ENCODE peak calls at places on chromosomes 7 and 10, in ten cellular contexts. One of them, this sample, is unnamed.

GRCh38 chr7:40826419-40827216 is 691.8 kb downstream of the SUGCT start:
- DNase-seq in heart right ventricle: no peak
- DNase-seq in HL-60: no peak
- DNase-seq in BE2C: no peak
- DNase-seq in endothelial cell: no peak
- DNase-seq in A549: no peak
- DNase-seq in AG04450: peak
- DNase-seq in left lung: no peak
- DNase-seq in foreskin fibroblast: peak
- DNase-seq in H9: no peak
- DNase-seq in this sample: no peak

GRCh38 chr7:2638224-2638991 is 6.6 kb downstream of the TTYH3 start:
- DNase-seq in heart right ventricle: peak
- DNase-seq in HL-60: no peak
- DNase-seq in BE2C: peak
- DNase-seq in endothelial cell: no peak
- DNase-seq in A549: no peak
- DNase-seq in AG04450: no peak
- DNase-seq in left lung: peak
- DNase-seq in foreskin fibroblast: peak
- DNase-seq in H9: no peak
- DNase-seq in this sample: no peak

GRCh38 chr10:122373713-122374112 is 795 bp upstream of the PLEKHA1 start:
- DNase-seq in heart right ventricle: no peak
- DNase-seq in HL-60: no peak
- DNase-seq in BE2C: no peak
- DNase-seq in endothelial cell: no peak
- DNase-seq in A549: peak
- DNase-seq in AG04450: no peak
- DNase-seq in left lung: no peak
- DNase-seq in foreskin fibroblast: peak
- DNase-seq in H9: no peak
- DNase-seq in this sample: no peak

GRCh38 chr10:986137-986825 is 2.0 kb upstream of the GTPBP4 start:
- DNase-seq in heart right ventricle: no peak
- DNase-seq in HL-60: no peak
- DNase-seq in BE2C: no peak
- DNase-seq in endothelial cell: no peak
- DNase-seq in A549: no peak
- DNase-seq in AG04450: no peak
- DNase-seq in left lung: no peak
- DNase-seq in foreskin fibroblast: no peak
- DNase-seq in H9: no peak
- DNase-seq in this sample: no peak

GRCh38 chr10:12726971-12727831 is 274.3 kb downstream of the CCDC3 start:
- DNase-seq in heart right ventricle: no peak
- DNase-seq in HL-60: no peak
- DNase-seq in BE2C: no peak
- DNase-seq in endothelial cell: no peak
- DNase-seq in A549: no peak
- DNase-seq in AG04450: no peak
- DNase-seq in left lung: no peak
- DNase-seq in foreskin fibroblast: no peak
- DNase-seq in H9: no peak
- DNase-seq in this sample: no peak

GRCh38 chr7:158818325-158819213 is 10.7 kb downstream of the ESYT2 start:
- DNase-seq in heart right ventricle: peak
- DNase-seq in HL-60: peak
- DNase-seq in BE2C: peak
- DNase-seq in endothelial cell: peak
- DNase-seq in A549: peak
- DNase-seq in AG04450: peak
- DNase-seq in left lung: peak
- DNase-seq in foreskin fibroblast: peak
- DNase-seq in H9: peak
- DNase-seq in this sample: peak

GRCh38 chr10:60456053-60456452 is 66.4 kb upstream of the ANK3 start:
- DNase-seq in heart right ventricle: no peak
- DNase-seq in HL-60: no peak
- DNase-seq in BE2C: no peak
- DNase-seq in endothelial cell: peak
- DNase-seq in A549: no peak
- DNase-seq in AG04450: no peak
- DNase-seq in left lung: no peak
- DNase-seq in foreskin fibroblast: no peak
- DNase-seq in H9: peak
- DNase-seq in this sample: no peak

GRCh38 chr10:6918305-6918704 is 338.2 kb upstream of the PRKCQ start:
- DNase-seq in heart right ventricle: no peak
- DNase-seq in HL-60: peak
- DNase-seq in BE2C: peak
- DNase-seq in endothelial cell: peak
- DNase-seq in A549: peak
- DNase-seq in AG04450: no peak
- DNase-seq in left lung: peak
- DNase-seq in foreskin fibroblast: no peak
- DNase-seq in H9: peak
- DNase-seq in this sample: no peak

GRCh38 chr7:95811846-95812445 is 39.6 kb downstream of the DYNC1I1 start:
- DNase-seq in heart right ventricle: no peak
- DNase-seq in HL-60: no peak
- DNase-seq in BE2C: peak
- DNase-seq in endothelial cell: no peak
- DNase-seq in A549: no peak
- DNase-seq in AG04450: no peak
- DNase-seq in left lung: no peak
- DNase-seq in foreskin fibroblast: no peak
- DNase-seq in H9: no peak
- DNase-seq in this sample: no peak

GRCh38 chr7:27156508-27156898 is at the start of gene HOXA7:
- DNase-seq in heart right ventricle: no peak
- DNase-seq in HL-60: peak
- DNase-seq in BE2C: peak
- DNase-seq in endothelial cell: no peak
- DNase-seq in A549: peak
- DNase-seq in AG04450: no peak
- DNase-seq in left lung: peak
- DNase-seq in foreskin fibroblast: no peak
- DNase-seq in H9: peak
- DNase-seq in this sample: no peak

DNA sequence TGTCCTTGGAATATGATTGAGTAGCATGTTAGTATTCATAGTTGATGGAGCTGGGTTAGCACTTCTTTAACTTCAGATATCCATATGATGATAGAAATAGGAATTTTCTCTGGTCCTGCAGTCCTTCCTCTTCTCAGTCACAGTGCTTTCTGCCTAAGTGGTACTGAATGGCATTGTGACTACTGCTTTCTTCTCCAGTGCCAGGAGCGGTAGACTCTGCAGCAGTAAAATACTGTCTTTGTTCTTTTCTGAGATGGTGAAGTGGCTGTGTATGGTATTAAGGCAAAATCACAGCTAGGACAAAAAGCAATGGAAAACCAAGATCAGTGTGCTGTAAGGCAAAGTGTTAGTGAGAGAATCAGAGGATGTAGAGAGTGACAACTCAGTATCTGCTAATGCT is 46.6 kb downstream of the C1GALT1 start:
- DNase-seq in heart right ventricle: no peak
- DNase-seq in HL-60: no peak
- DNase-seq in BE2C: no peak
- DNase-seq in endothelial cell: no peak
- DNase-seq in A549: no peak
- DNase-seq in AG04450: no peak
- DNase-seq in left lung: no peak
- DNase-seq in foreskin fibroblast: no peak
- DNase-seq in H9: no peak
- DNase-seq in this sample: no peak
- TF ChIP-seq CTCF in heart right ventricle: no peak
- TF ChIP-seq CTCF in HL-60: no peak
- TF ChIP-seq CTCF in BE2C: no peak
- TF ChIP-seq CTCF in endothelial cell: no peak
- TF ChIP-seq CTCF in A549: no peak
- TF ChIP-seq CTCF in AG04450: no peak
- TF ChIP-seq CTCF in left lung: no peak
- TF ChIP-seq CTCF in foreskin fibroblast: no peak
- TF ChIP-seq CTCF in H9: no peak
- TF ChIP-seq CTCF in this sample: no peak

DNA sequence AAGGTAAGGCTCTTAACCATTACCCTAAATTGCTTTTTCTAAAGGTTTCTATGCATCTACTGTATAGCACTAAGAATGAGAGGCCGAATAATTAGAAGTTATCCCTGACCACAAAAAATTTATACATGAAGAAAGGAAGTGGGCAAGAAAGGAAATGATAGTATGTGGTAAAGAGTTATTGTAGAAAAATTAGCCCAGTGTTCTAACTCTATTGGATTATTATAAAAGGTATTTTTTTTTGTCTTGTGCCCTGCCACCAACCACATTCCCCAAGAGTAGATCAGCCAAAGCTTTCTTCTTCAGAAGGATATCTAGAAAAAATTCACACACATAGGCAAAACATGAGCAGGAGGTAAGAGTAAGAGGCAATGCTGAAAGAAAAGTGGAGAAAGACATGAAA is 45.4 kb downstream of the DKK1 start:
- DNase-seq in heart right ventricle: no peak
- DNase-seq in HL-60: no peak
- DNase-seq in BE2C: no peak
- DNase-seq in endothelial cell: no peak
- DNase-seq in A549: no peak
- DNase-seq in AG04450: no peak
- DNase-seq in left lung: no peak
- DNase-seq in foreskin fibroblast: no peak
- DNase-seq in H9: no peak
- DNase-seq in this sample: no peak
- TF ChIP-seq CTCF in heart right ventricle: no peak
- TF ChIP-seq CTCF in HL-60: no peak
- TF ChIP-seq CTCF in BE2C: no peak
- TF ChIP-seq CTCF in endothelial cell: no peak
- TF ChIP-seq CTCF in A549: no peak
- TF ChIP-seq CTCF in AG04450: no peak
- TF ChIP-seq CTCF in left lung: no peak
- TF ChIP-seq CTCF in foreskin fibroblast: no peak
- TF ChIP-seq CTCF in H9: no peak
- TF ChIP-seq CTCF in this sample: no peak

DNA sequence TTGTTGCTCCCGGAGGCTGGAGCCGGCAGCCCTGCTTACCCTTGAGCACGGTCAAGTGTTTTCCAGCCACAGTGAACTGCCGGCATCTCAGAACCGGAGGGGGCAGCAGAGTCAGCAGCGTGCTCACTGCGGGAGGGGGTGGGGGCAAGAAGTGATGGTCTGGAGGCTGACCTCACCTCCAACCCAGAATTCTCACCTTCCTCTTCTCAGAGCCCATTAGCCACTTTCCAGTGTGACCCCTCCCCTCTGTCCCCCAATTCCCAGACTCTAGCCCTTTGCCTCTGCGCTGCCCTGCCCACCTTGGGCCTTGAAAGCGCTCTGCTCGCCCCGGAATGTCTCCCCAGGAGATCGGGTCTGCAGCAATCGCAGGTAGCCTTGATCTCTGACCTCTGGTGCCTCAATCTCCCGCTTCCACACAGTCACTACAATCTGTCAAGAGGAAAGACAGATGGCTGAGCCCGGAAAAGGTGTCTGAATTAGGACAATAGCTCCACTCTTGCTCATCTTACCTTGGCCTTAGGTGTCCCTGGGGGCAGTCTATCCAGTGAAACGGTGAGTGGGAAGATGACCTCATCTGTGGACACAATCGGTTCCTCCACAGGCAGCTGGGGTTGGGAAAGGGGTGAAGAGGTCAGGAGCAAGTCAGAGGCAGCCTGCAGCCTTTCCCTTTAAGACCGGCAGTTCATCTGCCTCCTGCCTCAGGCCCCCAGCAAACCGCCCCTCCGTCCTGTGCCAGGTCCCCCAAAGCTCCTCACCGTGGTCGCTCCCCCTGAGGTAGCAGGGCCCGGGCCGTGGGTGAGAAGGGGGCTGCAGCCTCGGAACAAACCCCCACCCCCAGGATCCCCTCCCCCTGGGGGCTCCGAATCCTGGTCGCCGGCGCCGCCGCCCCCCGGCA is 942 bp downstream of the TRAPPC14 start:
- DNase-seq in heart right ventricle: peak
- DNase-seq in HL-60: peak
- DNase-seq in BE2C: peak
- DNase-seq in endothelial cell: peak
- DNase-seq in A549: peak
- DNase-seq in AG04450: no peak
- DNase-seq in left lung: no peak
- DNase-seq in foreskin fibroblast: peak
- DNase-seq in H9: peak
- DNase-seq in this sample: no peak
- TF ChIP-seq CTCF in heart right ventricle: no peak
- TF ChIP-seq CTCF in HL-60: no peak
- TF ChIP-seq CTCF in BE2C: peak
- TF ChIP-seq CTCF in endothelial cell: no peak
- TF ChIP-seq CTCF in A549: no peak
- TF ChIP-seq CTCF in AG04450: peak
- TF ChIP-seq CTCF in left lung: no peak
- TF ChIP-seq CTCF in foreskin fibroblast: peak
- TF ChIP-seq CTCF in H9: no peak
- TF ChIP-seq CTCF in this sample: peak

DNA sequence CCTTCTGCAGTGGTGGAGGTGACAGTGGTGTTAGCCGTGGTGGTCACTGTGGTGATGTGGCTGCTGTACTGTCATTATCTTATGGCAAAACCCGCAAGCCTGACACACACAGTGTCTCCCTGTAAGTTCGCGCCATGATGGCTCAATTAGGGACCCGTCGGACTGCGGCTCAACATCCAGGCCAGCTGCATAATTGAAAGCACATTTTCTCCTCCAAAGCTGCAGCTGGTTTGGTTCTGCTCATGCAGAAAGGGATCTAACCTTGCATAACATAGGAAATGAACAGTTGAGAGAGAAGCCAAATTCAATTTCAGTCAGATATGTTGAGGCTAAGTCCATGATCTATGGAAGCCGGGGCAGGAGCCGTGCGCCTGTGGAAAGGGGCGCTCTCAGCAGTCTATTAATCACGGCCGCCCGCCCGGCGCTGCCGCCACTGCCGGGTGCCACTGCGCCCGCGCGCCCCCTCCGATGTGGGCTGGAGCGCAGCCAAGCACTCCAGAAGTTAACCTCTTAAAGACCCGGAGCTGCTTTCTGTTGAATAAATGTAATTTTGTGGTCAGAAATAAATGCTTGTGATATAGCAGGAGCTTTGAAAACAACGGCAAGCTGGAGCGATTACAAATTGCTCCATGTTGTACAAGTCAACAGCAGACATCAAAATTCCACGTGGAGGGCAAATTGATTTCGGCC is 227.7 kb downstream of the CUX1 start:
- DNase-seq in heart right ventricle: peak
- DNase-seq in HL-60: peak
- DNase-seq in BE2C: peak
- DNase-seq in endothelial cell: no peak
- DNase-seq in A549: no peak
- DNase-seq in AG04450: peak
- DNase-seq in left lung: peak
- DNase-seq in foreskin fibroblast: peak
- DNase-seq in H9: no peak
- DNase-seq in this sample: peak
- TF ChIP-seq CTCF in heart right ventricle: no peak
- TF ChIP-seq CTCF in HL-60: no peak
- TF ChIP-seq CTCF in BE2C: no peak
- TF ChIP-seq CTCF in endothelial cell: no peak
- TF ChIP-seq CTCF in A549: no peak
- TF ChIP-seq CTCF in AG04450: no peak
- TF ChIP-seq CTCF in left lung: no peak
- TF ChIP-seq CTCF in foreskin fibroblast: no peak
- TF ChIP-seq CTCF in H9: no peak
- TF ChIP-seq CTCF in this sample: no peak